ENCODE peak calls at places on chromosome 21, in six cellular contexts. E is HFF-Myc, X is Peyer's patch, C is adrenal gland, B is pancreas, P is right lobe of liver. S is an unnamed sample.

GRCh38 chr21:38244885-38245869 is 11.6 kb upstream of the KCNJ15 start:
- DNase-seq in E (peak), X (peak), P (no peak), C (peak), B (no peak), S (no peak)

GRCh38 chr21:34061983-34062382 is 11.4 kb upstream of the MRPS6 start:
- DNase-seq in E (no peak), P (no peak), C (no peak), X (no peak), B (no peak), S (no peak)

GRCh38 chr21:38861006-38861405 is 55.3 kb downstream of the ETS2 start:
- DNase-seq in P (no peak), C (no peak), E (no peak), B (no peak), X (no peak), S (no peak)

GRCh38 chr21:28632718-28633408 is 359.8 kb downstream of the LTN1 start:
- DNase-seq in E (peak), P (no peak), X (no peak), C (peak), B (no peak), S (no peak)

GRCh38 chr21:42474043-42474831 is 21.8 kb downstream of the RSPH1 start:
- DNase-seq in C (no peak), E (no peak), X (peak), P (peak), B (peak), S (no peak)

GRCh38 chr21:30146558-30147282 is 19.9 kb downstream of the CLDN17 start:
- DNase-seq in C (no peak), X (no peak), B (no peak), P (no peak), E (no peak), S (no peak)

GRCh38 chr21:41071410-41071809 is 96.5 kb upstream of the BACE2 start:
- DNase-seq in C (no peak), E (no peak), P (no peak), B (no peak), X (no peak), S (no peak)

GRCh38 chr21:16124397-16125130 is 394.8 kb downstream of the USP25 start:
- DNase-seq in P (no peak), E (peak), X (no peak), C (peak), B (no peak), S (no peak)

GRCh38 chr21:28705616-28706015 is 287.1 kb downstream of the LTN1 start:
- DNase-seq in E (no peak), B (no peak), C (no peak), X (no peak), P (no peak), S (no peak)

GRCh38 chr21:42522271-42522670 is 8.6 kb downstream of the SLC37A1 start:
- DNase-seq in B (no peak), P (no peak), X (peak), C (no peak), E (no peak), S (no peak)

GRCh38 chr21:34526236-34526617 is 14.2 kb upstream of the KCNE1 start:
- DNase-seq in C (no peak), P (no peak), E (no peak), X (no peak), B (no peak), S (no peak)

GRCh38 chr21:33674226-33674625 is 31.9 kb downstream of the ITSN1 start:
- DNase-seq in B (no peak), P (no peak), E (no peak), C (no peak), X (no peak), S (no peak)

GRCh38 chr21:42864812-42865211 is 14.5 kb downstream of the WDR4 start:
- DNase-seq in E (no peak), X (no peak), P (no peak), C (no peak), B (no peak), S (no peak)

DNA sequence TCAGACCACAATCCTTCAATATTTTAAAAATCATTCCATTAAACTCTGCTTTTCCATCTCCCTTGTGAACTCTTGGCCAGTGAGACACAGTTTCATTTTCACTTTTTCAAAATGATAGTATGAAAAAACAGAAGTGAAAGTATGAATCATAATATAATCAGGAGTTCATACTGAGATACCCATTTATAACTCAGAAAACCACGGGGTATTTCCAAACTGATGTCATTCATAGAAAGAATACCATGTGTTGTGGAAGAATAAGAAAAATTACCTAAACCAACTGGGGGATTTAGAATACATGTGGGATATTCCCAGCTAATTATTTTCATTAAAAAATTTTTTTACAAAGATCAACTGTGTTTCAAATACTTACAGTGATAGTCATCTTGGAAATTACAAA is 149.9 kb downstream of the MRPL39 start:
- DNase-seq in C (no peak), P (no peak), E (peak), X (no peak), B (no peak), S (no peak)
- H3K4me3 ChIP-seq in C (peak), P (no peak), E (no peak), X (no peak), B (no peak), S (peak)

GRCh38 chr21:14752006-14752909 is 206.1 kb upstream of the SAMSN1 start:
- DNase-seq in B (no peak), E (no peak), X (no peak), P (no peak), C (no peak), S (no peak)
- H3K4me3 ChIP-seq in B (no peak), E (no peak), X (no peak), P (no peak), C (no peak), S (no peak)

GRCh38 chr21:27590271-27590670 is 623.4 kb upstream of the ADAMTS5 start:
- DNase-seq in X (no peak), P (no peak), C (no peak), B (no peak), E (no peak), S (no peak)
- H3K4me3 ChIP-seq in X (no peak), P (no peak), C (no peak), B (no peak), E (no peak), S (no peak)

GRCh38 chr21:36431252-36431651 is 46.1 kb downstream of the CHAF1B start:
- DNase-seq in E (no peak), B (no peak), X (no peak), C (no peak), P (no peak), S (no peak)
- H3K4me3 ChIP-seq in E (no peak), B (no peak), X (no peak), C (peak), P (no peak), S (no peak)

GRCh38 chr21:44454747-44455523 is at the start of gene LRRC3:
- DNase-seq in E (no peak), C (peak), P (peak), B (peak), X (peak), S (peak)
- H3K4me3 ChIP-seq in E (peak), C (peak), P (peak), B (peak), X (peak), S (peak)

GRCh38 chr21:44485796-44486195 is 30.5 kb downstream of the LRRC3 start:
- DNase-seq in C (no peak), B (no peak), X (no peak), E (no peak), P (no peak), S (no peak)
- H3K4me3 ChIP-seq in C (no peak), B (no peak), X (no peak), E (no peak), P (peak), S (no peak)

GRCh38 chr21:44932366-44933181 is 7.3 kb upstream of the SLX9 start:
- DNase-seq in P (no peak), E (no peak), X (peak), C (peak), B (no peak), S (peak)
- H3K4me3 ChIP-seq in P (peak), E (no peak), X (peak), C (peak), B (no peak), S (peak)

GRCh38 chr21:31570824-31571425 is 88.6 kb upstream of the SOD1 start:
- DNase-seq in X (no peak), B (no peak), P (no peak), C (no peak), E (no peak), S (no peak)

GRCh38 chr21:31564439-31564838 is 95.1 kb upstream of the SOD1 start:
- DNase-seq in E (no peak), C (no peak), B (no peak), X (no peak), P (no peak), S (no peak)

GRCh38 chr21:31560479-31560878 is 99.0 kb upstream of the SOD1 start:
- DNase-seq in P (no peak), X (no peak), B (no peak), C (no peak), E (no peak), S (no peak)

GRCh38 chr21:31566611-31567010 is 92.9 kb upstream of the SOD1 start:
- DNase-seq in X (no peak), P (no peak), E (no peak), C (no peak), B (no peak), S (peak)

DNA sequence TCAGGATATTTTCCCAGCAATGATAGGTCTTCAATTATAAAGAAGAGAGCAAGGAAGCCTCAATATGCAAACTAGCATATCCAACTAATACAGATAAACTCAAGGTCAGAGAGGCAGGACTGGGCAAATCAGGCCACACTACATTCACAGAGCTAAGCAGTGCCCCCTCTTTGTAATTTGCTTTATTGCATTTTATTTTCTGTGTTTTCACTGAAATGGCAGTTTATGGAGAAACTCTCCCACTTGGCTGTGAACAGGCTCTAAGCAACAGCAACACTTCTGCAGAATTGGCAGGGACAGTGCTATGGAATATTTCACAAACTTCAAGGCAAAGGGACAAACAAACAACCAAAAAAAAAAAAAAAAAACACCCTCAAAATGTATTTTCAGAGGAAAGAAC is 93.4 kb upstream of the SOD1 start:
- DNase-seq in B (no peak), E (no peak), C (peak), X (no peak), P (no peak), S (no peak)
- H3K4me3 ChIP-seq in B (no peak), E (no peak), C (no peak), X (no peak), P (no peak), S (no peak)